ENCODE peak calls at places on chromosomes 2 and 18, in eight cellular contexts. L is retina; S is globus pallidus; G is heart left ventricle; H is BE2C; U is hippocampal formation; E is activated CD4-positive, alpha-beta T cell treated with anti-CD3 and anti-CD28 coated beads for 1 hour; P is mesothelial cell of epicardium. M is an unnamed sample.

GRCh38 chr2:233446616-233447305 is 92.5 kb downstream of the DGKD start:
- DNase-seq in L (no peak), S (no peak), G (no peak), H (no peak), U (no peak), E (no peak), P (no peak), M (no peak)

GRCh38 chr2:220887271-220887870 is 684.7 kb downstream of the EPHA4 start:
- DNase-seq in L (no peak), S (no peak), G (no peak), H (no peak), U (no peak), E (no peak), P (no peak), M (peak)

GRCh38 chr2:214774108-214774507 is 35.4 kb downstream of the BARD1 start:
- DNase-seq in L (no peak), S (no peak), G (no peak), H (no peak), U (no peak), E (no peak), P (no peak), M (no peak)

GRCh38 chr2:149955201-149955600 is 367.6 kb upstream of the MMADHC start:
- DNase-seq in L (no peak), S (no peak), G (no peak), H (no peak), U (no peak), E (no peak), P (no peak), M (no peak)

GRCh38 chr2:159185401-159186130 is 100.9 kb downstream of the WDSUB1 start:
- DNase-seq in L (no peak), S (no peak), G (no peak), H (peak), U (no peak), E (no peak), P (no peak), M (peak)

GRCh38 chr2:192007819-192008218 is 160.9 kb upstream of the CAVIN2 start:
- DNase-seq in L (no peak), S (no peak), G (no peak), H (no peak), U (no peak), E (no peak), P (no peak), M (no peak)

GRCh38 chr2:44952143-44952805 is 10.8 kb downstream of the SIX3 start:
- DNase-seq in L (peak), S (peak), G (no peak), H (no peak), U (peak), E (no peak), P (no peak), M (peak)

GRCh38 chr18:73895701-73896100 is 251.9 kb downstream of the FBXO15 start:
- DNase-seq in L (no peak), S (no peak), G (no peak), H (no peak), U (no peak), E (no peak), P (no peak), M (peak)

GRCh38 chr2:62038980-62039771 is 133.7 kb downstream of the COMMD1 start:
- DNase-seq in L (no peak), S (peak), G (no peak), H (no peak), U (peak), E (no peak), P (no peak), M (no peak)

GRCh38 chr2:63424329-63425078 is 163.8 kb downstream of the WDPCP start:
- DNase-seq in L (no peak), S (no peak), G (no peak), H (peak), U (no peak), E (no peak), P (no peak), M (peak)

GRCh38 chr2:130264046-130264445 is 65.8 kb upstream of the TUBA3E start:
- DNase-seq in L (no peak), S (no peak), G (no peak), H (no peak), U (no peak), E (no peak), P (no peak), M (no peak)